ENCODE peak calls at places on chromosome 6, in seven cellular contexts. One of them, this sample, is unnamed.

GRCh38 chr6:90887764-90888163 is 300.9 kb upstream of the MAP3K7 start:
- DNase-seq in activated T-cell treated with anti-CD3 and anti-CD28 coated beads for 24 hours: no peak
- DNase-seq in ELF-1: no peak
- DNase-seq in kidney glomerular epithelial cell: no peak
- DNase-seq in activated CD4-positive, alpha-beta T cell treated with anti-CD3 and anti-CD28 coated beads for 48 hours: no peak
- DNase-seq in HEK293T: no peak
- DNase-seq in fibroblast of gingiva: no peak
- DNase-seq in this sample: no peak

GRCh38 chr6:105545947-105546710 is 143.2 kb upstream of the PREP start:
- DNase-seq in ELF-1: no peak
- DNase-seq in activated T-cell treated with anti-CD3 and anti-CD28 coated beads for 24 hours: no peak
- DNase-seq in activated CD4-positive, alpha-beta T cell treated with anti-CD3 and anti-CD28 coated beads for 48 hours: no peak
- DNase-seq in HEK293T: no peak
- DNase-seq in kidney glomerular epithelial cell: no peak
- DNase-seq in fibroblast of gingiva: peak; percentile 87
- DNase-seq in this sample: no peak

GRCh38 chr6:13354331-13355042 is 26.1 kb upstream of the TBC1D7 start:
- DNase-seq in activated CD4-positive, alpha-beta T cell treated with anti-CD3 and anti-CD28 coated beads for 48 hours: no peak
- DNase-seq in ELF-1: peak; percentile 32
- DNase-seq in fibroblast of gingiva: peak; percentile 29
- DNase-seq in kidney glomerular epithelial cell: peak; percentile 84
- DNase-seq in activated T-cell treated with anti-CD3 and anti-CD28 coated beads for 24 hours: no peak
- DNase-seq in HEK293T: no peak
- DNase-seq in this sample: no peak

GRCh38 chr6:157403684-157404051 is 22.7 kb downstream of the ZDHHC14 start:
- DNase-seq in activated CD4-positive, alpha-beta T cell treated with anti-CD3 and anti-CD28 coated beads for 48 hours: no peak
- DNase-seq in fibroblast of gingiva: no peak
- DNase-seq in activated T-cell treated with anti-CD3 and anti-CD28 coated beads for 24 hours: no peak
- DNase-seq in HEK293T: no peak
- DNase-seq in kidney glomerular epithelial cell: no peak
- DNase-seq in ELF-1: no peak
- DNase-seq in this sample: no peak

GRCh38 chr6:15544321-15544900 is 118.4 kb downstream of the DTNBP1 start:
- DNase-seq in activated CD4-positive, alpha-beta T cell treated with anti-CD3 and anti-CD28 coated beads for 48 hours: no peak
- DNase-seq in ELF-1: no peak
- DNase-seq in activated T-cell treated with anti-CD3 and anti-CD28 coated beads for 24 hours: no peak
- DNase-seq in kidney glomerular epithelial cell: no peak
- DNase-seq in fibroblast of gingiva: no peak
- DNase-seq in HEK293T: no peak
- DNase-seq in this sample: no peak

GRCh38 chr6:27130668-27131428 is 116.7 kb upstream of the PRSS16 start:
- DNase-seq in fibroblast of gingiva: no peak
- DNase-seq in activated CD4-positive, alpha-beta T cell treated with anti-CD3 and anti-CD28 coated beads for 48 hours: no peak
- DNase-seq in ELF-1: no peak
- DNase-seq in activated T-cell treated with anti-CD3 and anti-CD28 coated beads for 24 hours: no peak
- DNase-seq in HEK293T: no peak
- DNase-seq in kidney glomerular epithelial cell: peak; percentile 20
- DNase-seq in this sample: no peak

GRCh38 chr6:137915778-137916177 is 48.7 kb downstream of the TNFAIP3 start:
- DNase-seq in activated T-cell treated with anti-CD3 and anti-CD28 coated beads for 24 hours: no peak
- DNase-seq in kidney glomerular epithelial cell: no peak
- DNase-seq in ELF-1: no peak
- DNase-seq in HEK293T: no peak
- DNase-seq in fibroblast of gingiva: no peak
- DNase-seq in activated CD4-positive, alpha-beta T cell treated with anti-CD3 and anti-CD28 coated beads for 48 hours: no peak
- DNase-seq in this sample: no peak

GRCh38 chr6:44003345-44004061 is 123.7 kb downstream of the MRPL14 start:
- DNase-seq in activated T-cell treated with anti-CD3 and anti-CD28 coated beads for 24 hours: no peak
- DNase-seq in kidney glomerular epithelial cell: peak; percentile 33
- DNase-seq in activated CD4-positive, alpha-beta T cell treated with anti-CD3 and anti-CD28 coated beads for 48 hours: peak; percentile 31
- DNase-seq in fibroblast of gingiva: no peak
- DNase-seq in HEK293T: no peak
- DNase-seq in ELF-1: peak; percentile 61
- DNase-seq in this sample: no peak

GRCh38 chr6:23027281-23027680 is 457.9 kb downstream of the HDGFL1 start:
- DNase-seq in fibroblast of gingiva: no peak
- DNase-seq in activated CD4-positive, alpha-beta T cell treated with anti-CD3 and anti-CD28 coated beads for 48 hours: no peak
- DNase-seq in activated T-cell treated with anti-CD3 and anti-CD28 coated beads for 24 hours: no peak
- DNase-seq in kidney glomerular epithelial cell: no peak
- DNase-seq in HEK293T: no peak
- DNase-seq in ELF-1: no peak
- DNase-seq in this sample: no peak

GRCh38 chr6:151070666-151071065 is 169.1 kb upstream of the AKAP12 start:
- DNase-seq in ELF-1: no peak
- DNase-seq in HEK293T: no peak
- DNase-seq in activated CD4-positive, alpha-beta T cell treated with anti-CD3 and anti-CD28 coated beads for 48 hours: no peak
- DNase-seq in kidney glomerular epithelial cell: peak; percentile 17
- DNase-seq in activated T-cell treated with anti-CD3 and anti-CD28 coated beads for 24 hours: no peak
- DNase-seq in fibroblast of gingiva: peak; percentile 38
- DNase-seq in this sample: no peak

GRCh38 chr6:168497381-168497780 is 56.4 kb downstream of the SMOC2 start:
- DNase-seq in HEK293T: no peak
- DNase-seq in activated T-cell treated with anti-CD3 and anti-CD28 coated beads for 24 hours: no peak
- DNase-seq in fibroblast of gingiva: no peak
- DNase-seq in ELF-1: no peak
- DNase-seq in kidney glomerular epithelial cell: no peak
- DNase-seq in activated CD4-positive, alpha-beta T cell treated with anti-CD3 and anti-CD28 coated beads for 48 hours: no peak
- DNase-seq in this sample: no peak

GRCh38 chr6:108434222-108434621 is 126.5 kb upstream of the FOXO3 start:
- DNase-seq in activated T-cell treated with anti-CD3 and anti-CD28 coated beads for 24 hours: no peak
- DNase-seq in activated CD4-positive, alpha-beta T cell treated with anti-CD3 and anti-CD28 coated beads for 48 hours: no peak
- DNase-seq in HEK293T: no peak
- DNase-seq in kidney glomerular epithelial cell: no peak
- DNase-seq in ELF-1: no peak
- DNase-seq in fibroblast of gingiva: no peak
- DNase-seq in this sample: no peak

GRCh38 chr6:26568601-26569432 is 27.9 kb upstream of the ABT1 start:
- DNase-seq in activated T-cell treated with anti-CD3 and anti-CD28 coated beads for 24 hours: peak; percentile 98
- DNase-seq in activated CD4-positive, alpha-beta T cell treated with anti-CD3 and anti-CD28 coated beads for 48 hours: peak; percentile 98
- DNase-seq in ELF-1: peak; percentile 95
- DNase-seq in HEK293T: peak; percentile 80
- DNase-seq in fibroblast of gingiva: peak; percentile 84
- DNase-seq in kidney glomerular epithelial cell: peak; percentile 76
- DNase-seq in this sample: peak; percentile 98

GRCh38 chr6:43383021-43383667 is 13.7 kb upstream of the ZNF318 start:
- DNase-seq in activated T-cell treated with anti-CD3 and anti-CD28 coated beads for 24 hours: no peak
- DNase-seq in ELF-1: no peak
- DNase-seq in kidney glomerular epithelial cell: no peak
- DNase-seq in fibroblast of gingiva: no peak
- DNase-seq in HEK293T: no peak
- DNase-seq in activated CD4-positive, alpha-beta T cell treated with anti-CD3 and anti-CD28 coated beads for 48 hours: no peak
- DNase-seq in this sample: no peak

GRCh38 chr6:93701526-93701925 is 282.2 kb upstream of the EPHA7 start:
- DNase-seq in activated CD4-positive, alpha-beta T cell treated with anti-CD3 and anti-CD28 coated beads for 48 hours: no peak
- DNase-seq in ELF-1: no peak
- DNase-seq in kidney glomerular epithelial cell: no peak
- DNase-seq in activated T-cell treated with anti-CD3 and anti-CD28 coated beads for 24 hours: no peak
- DNase-seq in HEK293T: no peak
- DNase-seq in fibroblast of gingiva: no peak
- DNase-seq in this sample: no peak

GRCh38 chr6:144331610-144332009 is 46.5 kb downstream of the UTRN start:
- DNase-seq in kidney glomerular epithelial cell: peak; percentile 9
- DNase-seq in fibroblast of gingiva: no peak
- DNase-seq in HEK293T: no peak
- DNase-seq in activated CD4-positive, alpha-beta T cell treated with anti-CD3 and anti-CD28 coated beads for 48 hours: no peak
- DNase-seq in ELF-1: peak; percentile 31
- DNase-seq in activated T-cell treated with anti-CD3 and anti-CD28 coated beads for 24 hours: no peak
- DNase-seq in this sample: no peak

GRCh38 chr6:156425374-156425773 is 351.8 kb upstream of the ARID1B start:
- DNase-seq in HEK293T: no peak
- DNase-seq in activated CD4-positive, alpha-beta T cell treated with anti-CD3 and anti-CD28 coated beads for 48 hours: no peak
- DNase-seq in kidney glomerular epithelial cell: peak; percentile 55
- DNase-seq in ELF-1: no peak
- DNase-seq in fibroblast of gingiva: peak; percentile 21
- DNase-seq in activated T-cell treated with anti-CD3 and anti-CD28 coated beads for 24 hours: no peak
- DNase-seq in this sample: no peak

GRCh38 chr6:34158876-34159275 is 13.0 kb upstream of the GRM4 start:
- DNase-seq in ELF-1: no peak
- DNase-seq in activated CD4-positive, alpha-beta T cell treated with anti-CD3 and anti-CD28 coated beads for 48 hours: no peak
- DNase-seq in fibroblast of gingiva: no peak
- DNase-seq in HEK293T: no peak
- DNase-seq in kidney glomerular epithelial cell: no peak
- DNase-seq in activated T-cell treated with anti-CD3 and anti-CD28 coated beads for 24 hours: no peak
- DNase-seq in this sample: no peak

GRCh38 chr6:89999154-89999553 is 104.9 kb downstream of the GJA10 start:
- DNase-seq in kidney glomerular epithelial cell: peak; percentile 77
- DNase-seq in fibroblast of gingiva: no peak
- DNase-seq in HEK293T: peak; percentile 23
- DNase-seq in activated T-cell treated with anti-CD3 and anti-CD28 coated beads for 24 hours: no peak
- DNase-seq in ELF-1: no peak
- DNase-seq in activated CD4-positive, alpha-beta T cell treated with anti-CD3 and anti-CD28 coated beads for 48 hours: peak; percentile 50
- DNase-seq in this sample: no peak

GRCh38 chr6:48086187-48086586 is 24.8 kb downstream of the PTCHD4 start:
- DNase-seq in activated CD4-positive, alpha-beta T cell treated with anti-CD3 and anti-CD28 coated beads for 48 hours: no peak
- DNase-seq in fibroblast of gingiva: no peak
- DNase-seq in activated T-cell treated with anti-CD3 and anti-CD28 coated beads for 24 hours: no peak
- DNase-seq in ELF-1: no peak
- DNase-seq in kidney glomerular epithelial cell: no peak
- DNase-seq in HEK293T: no peak
- DNase-seq in this sample: no peak

GRCh38 chr6:128046033-128046432 is 145.2 kb upstream of the THEMIS start:
- DNase-seq in HEK293T: no peak
- DNase-seq in kidney glomerular epithelial cell: no peak
- DNase-seq in activated T-cell treated with anti-CD3 and anti-CD28 coated beads for 24 hours: no peak
- DNase-seq in fibroblast of gingiva: no peak
- DNase-seq in ELF-1: no peak
- DNase-seq in activated CD4-positive, alpha-beta T cell treated with anti-CD3 and anti-CD28 coated beads for 48 hours: no peak
- DNase-seq in this sample: no peak

GRCh38 chr6:92667843-92668242 is 751.5 kb downstream of the EPHA7 start:
- DNase-seq in kidney glomerular epithelial cell: no peak
- DNase-seq in HEK293T: no peak
- DNase-seq in fibroblast of gingiva: no peak
- DNase-seq in ELF-1: peak; percentile 4
- DNase-seq in activated CD4-positive, alpha-beta T cell treated with anti-CD3 and anti-CD28 coated beads for 48 hours: no peak
- DNase-seq in activated T-cell treated with anti-CD3 and anti-CD28 coated beads for 24 hours: no peak
- DNase-seq in this sample: no peak

GRCh38 chr6:17971128-17972073 is 16.0 kb downstream of the KIF13A start:
- DNase-seq in kidney glomerular epithelial cell: no peak
- DNase-seq in HEK293T: no peak
- DNase-seq in ELF-1: no peak
- DNase-seq in activated T-cell treated with anti-CD3 and anti-CD28 coated beads for 24 hours: no peak
- DNase-seq in fibroblast of gingiva: peak; percentile 52
- DNase-seq in activated CD4-positive, alpha-beta T cell treated with anti-CD3 and anti-CD28 coated beads for 48 hours: no peak
- DNase-seq in this sample: no peak

GRCh38 chr6:52155791-52156576 is 30.2 kb upstream of the IL17A start:
- DNase-seq in HEK293T: no peak
- DNase-seq in fibroblast of gingiva: no peak
- DNase-seq in activated T-cell treated with anti-CD3 and anti-CD28 coated beads for 24 hours: no peak
- DNase-seq in activated CD4-positive, alpha-beta T cell treated with anti-CD3 and anti-CD28 coated beads for 48 hours: peak; percentile 18
- DNase-seq in kidney glomerular epithelial cell: no peak
- DNase-seq in ELF-1: peak; percentile 26
- DNase-seq in this sample: no peak

GRCh38 chr6:109897561-109898080 is 80.5 kb upstream of the GPR6 start:
- DNase-seq in activated T-cell treated with anti-CD3 and anti-CD28 coated beads for 24 hours: no peak
- DNase-seq in HEK293T: no peak
- DNase-seq in activated CD4-positive, alpha-beta T cell treated with anti-CD3 and anti-CD28 coated beads for 48 hours: no peak
- DNase-seq in fibroblast of gingiva: no peak
- DNase-seq in kidney glomerular epithelial cell: no peak
- DNase-seq in ELF-1: no peak
- DNase-seq in this sample: no peak

GRCh38 chr6:50721978-50722377 is 8.7 kb downstream of the TFAP2D start:
- DNase-seq in activated CD4-positive, alpha-beta T cell treated with anti-CD3 and anti-CD28 coated beads for 48 hours: no peak
- DNase-seq in fibroblast of gingiva: no peak
- DNase-seq in activated T-cell treated with anti-CD3 and anti-CD28 coated beads for 24 hours: no peak
- DNase-seq in kidney glomerular epithelial cell: no peak
- DNase-seq in ELF-1: no peak
- DNase-seq in HEK293T: no peak
- DNase-seq in this sample: no peak

GRCh38 chr6:2008383-2008976 is 236.9 kb downstream of the GMDS start:
- DNase-seq in HEK293T: no peak
- DNase-seq in fibroblast of gingiva: no peak
- DNase-seq in activated T-cell treated with anti-CD3 and anti-CD28 coated beads for 24 hours: no peak
- DNase-seq in activated CD4-positive, alpha-beta T cell treated with anti-CD3 and anti-CD28 coated beads for 48 hours: no peak
- DNase-seq in ELF-1: no peak
- DNase-seq in kidney glomerular epithelial cell: no peak
- DNase-seq in this sample: no peak

GRCh38 chr6:33692078-33692759 is 19.3 kb downstream of the UQCC2 start:
- DNase-seq in kidney glomerular epithelial cell: no peak
- DNase-seq in activated T-cell treated with anti-CD3 and anti-CD28 coated beads for 24 hours: no peak
- DNase-seq in activated CD4-positive, alpha-beta T cell treated with anti-CD3 and anti-CD28 coated beads for 48 hours: no peak
- DNase-seq in HEK293T: no peak
- DNase-seq in ELF-1: peak; percentile 87
- DNase-seq in fibroblast of gingiva: peak; percentile 49
- DNase-seq in this sample: no peak

GRCh38 chr6:168137024-168137423 is 58.0 kb upstream of the FRMD1 start:
- DNase-seq in activated T-cell treated with anti-CD3 and anti-CD28 coated beads for 24 hours: no peak
- DNase-seq in fibroblast of gingiva: no peak
- DNase-seq in activated CD4-positive, alpha-beta T cell treated with anti-CD3 and anti-CD28 coated beads for 48 hours: no peak
- DNase-seq in ELF-1: no peak
- DNase-seq in HEK293T: no peak
- DNase-seq in kidney glomerular epithelial cell: no peak
- DNase-seq in this sample: no peak

GRCh38 chr6:53614676-53615075 is 50.9 kb downstream of the KLHL31 start:
- DNase-seq in activated CD4-positive, alpha-beta T cell treated with anti-CD3 and anti-CD28 coated beads for 48 hours: no peak
- DNase-seq in fibroblast of gingiva: no peak
- DNase-seq in activated T-cell treated with anti-CD3 and anti-CD28 coated beads for 24 hours: no peak
- DNase-seq in ELF-1: no peak
- DNase-seq in kidney glomerular epithelial cell: no peak
- DNase-seq in HEK293T: no peak
- DNase-seq in this sample: no peak

GRCh38 chr6:16339263-16339587 is 100.8 kb downstream of the GMPR start:
- DNase-seq in HEK293T: no peak
- DNase-seq in fibroblast of gingiva: no peak
- DNase-seq in activated T-cell treated with anti-CD3 and anti-CD28 coated beads for 24 hours: no peak
- DNase-seq in kidney glomerular epithelial cell: no peak
- DNase-seq in activated CD4-positive, alpha-beta T cell treated with anti-CD3 and anti-CD28 coated beads for 48 hours: no peak
- DNase-seq in ELF-1: no peak
- DNase-seq in this sample: no peak

GRCh38 chr6:3455490-3456394 is 1.1 kb downstream of the SLC22A23 start:
- DNase-seq in kidney glomerular epithelial cell: no peak
- DNase-seq in activated T-cell treated with anti-CD3 and anti-CD28 coated beads for 24 hours: no peak
- DNase-seq in fibroblast of gingiva: peak; percentile 5
- DNase-seq in HEK293T: peak; percentile 32
- DNase-seq in activated CD4-positive, alpha-beta T cell treated with anti-CD3 and anti-CD28 coated beads for 48 hours: peak; percentile 24
- DNase-seq in ELF-1: peak; percentile 49
- DNase-seq in this sample: peak; percentile 39

GRCh38 chr6:35973670-35974222 is 50.7 kb downstream of the SLC26A8 start:
- DNase-seq in HEK293T: no peak
- DNase-seq in activated CD4-positive, alpha-beta T cell treated with anti-CD3 and anti-CD28 coated beads for 48 hours: peak; percentile 60
- DNase-seq in fibroblast of gingiva: no peak
- DNase-seq in ELF-1: no peak
- DNase-seq in kidney glomerular epithelial cell: no peak
- DNase-seq in activated T-cell treated with anti-CD3 and anti-CD28 coated beads for 24 hours: no peak
- DNase-seq in this sample: no peak

GRCh38 chr6:10720229-10720959 is 2.5 kb upstream of the TMEM14C start:
- DNase-seq in activated T-cell treated with anti-CD3 and anti-CD28 coated beads for 24 hours: peak; percentile 41
- DNase-seq in ELF-1: no peak
- DNase-seq in fibroblast of gingiva: peak; percentile 15
- DNase-seq in kidney glomerular epithelial cell: no peak
- DNase-seq in HEK293T: no peak
- DNase-seq in activated CD4-positive, alpha-beta T cell treated with anti-CD3 and anti-CD28 coated beads for 48 hours: peak; percentile 64
- DNase-seq in this sample: no peak

GRCh38 chr6:56009620-56010019 is 134.2 kb upstream of the BMP5 start:
- DNase-seq in activated CD4-positive, alpha-beta T cell treated with anti-CD3 and anti-CD28 coated beads for 48 hours: no peak
- DNase-seq in HEK293T: no peak
- DNase-seq in activated T-cell treated with anti-CD3 and anti-CD28 coated beads for 24 hours: no peak
- DNase-seq in kidney glomerular epithelial cell: no peak
- DNase-seq in ELF-1: no peak
- DNase-seq in fibroblast of gingiva: no peak
- DNase-seq in this sample: no peak

GRCh38 chr6:47092249-47092648 is 50.1 kb upstream of the ADGRF1 start:
- DNase-seq in activated T-cell treated with anti-CD3 and anti-CD28 coated beads for 24 hours: no peak
- DNase-seq in activated CD4-positive, alpha-beta T cell treated with anti-CD3 and anti-CD28 coated beads for 48 hours: no peak
- DNase-seq in ELF-1: no peak
- DNase-seq in kidney glomerular epithelial cell: no peak
- DNase-seq in fibroblast of gingiva: peak; percentile 61
- DNase-seq in HEK293T: no peak
- DNase-seq in this sample: no peak

GRCh38 chr6:3194535-3195376 is 32.7 kb downstream of the TUBB2B start:
- DNase-seq in activated T-cell treated with anti-CD3 and anti-CD28 coated beads for 24 hours: no peak
- DNase-seq in HEK293T: no peak
- DNase-seq in fibroblast of gingiva: no peak
- DNase-seq in activated CD4-positive, alpha-beta T cell treated with anti-CD3 and anti-CD28 coated beads for 48 hours: peak; percentile 18
- DNase-seq in ELF-1: peak; percentile 57
- DNase-seq in kidney glomerular epithelial cell: no peak
- DNase-seq in this sample: no peak

GRCh38 chr6:169502445-169502844 is 199.4 kb downstream of the WDR27 start:
- DNase-seq in HEK293T: no peak
- DNase-seq in ELF-1: no peak
- DNase-seq in activated T-cell treated with anti-CD3 and anti-CD28 coated beads for 24 hours: no peak
- DNase-seq in activated CD4-positive, alpha-beta T cell treated with anti-CD3 and anti-CD28 coated beads for 48 hours: no peak
- DNase-seq in kidney glomerular epithelial cell: no peak
- DNase-seq in fibroblast of gingiva: no peak
- DNase-seq in this sample: no peak